ENCODE peak calls at places on chromosomes 16 and 17, in four cellular contexts. S is activated naive CD4-positive, alpha-beta T cell treated with anti-CD3 and anti-CD28 coated beads for 36 hours; X is HT-29; G is activated CD4-positive, alpha-beta T cell treated with anti-CD3 and anti-CD28 coated beads for 24 hours. H is an unnamed sample.

GRCh38 chr17:17495448-17496188 is 577 bp downstream of the RASD1 start:
- DNase-seq in S (peak; percentile 34), G (peak; percentile 19), X (no peak), H (peak; percentile 46)

GRCh38 chr17:7237761-7238417 is 1.4 kb downstream of the PHF23 start:
- DNase-seq in X (peak; percentile 65), S (peak; percentile 81), G (peak; percentile 86), H (peak; percentile 86)

GRCh38 chr17:58591455-58591854 is 77.0 kb upstream of the MTMR4 start:
- DNase-seq in S (no peak), G (no peak), X (no peak), H (no peak)

GRCh38 chr16:67563708-67564468 is 1.6 kb downstream of the CTCF start:
- DNase-seq in X (peak; percentile 71), S (peak; percentile 57), G (no peak), H (peak; percentile 57)

GRCh38 chr16:29314292-29314934 is 92.1 kb downstream of the NPIPB11 start:
- DNase-seq in S (no peak), X (no peak), G (no peak), H (no peak)

GRCh38 chr17:55318081-55318480 is 53.3 kb downstream of the HLF start:
- DNase-seq in G (no peak), X (no peak), S (no peak), H (no peak)

GRCh38 chr16:47634126-47634525 is 173.0 kb downstream of the PHKB start:
- DNase-seq in X (no peak), S (no peak), G (no peak), H (no peak)

GRCh38 chr17:40499551-40500189 is 1.8 kb downstream of the TNS4 start:
- DNase-seq in X (peak; percentile 89), G (no peak), S (no peak), H (no peak)

GRCh38 chr16:23863511-23864422 is 28.0 kb downstream of the PRKCB start:
- DNase-seq in S (peak; percentile 34), G (no peak), X (no peak), H (peak; percentile 44)

GRCh38 chr16:66493490-66494401 is 56.2 kb downstream of the TK2 start:
- DNase-seq in X (no peak), S (no peak), G (no peak), H (peak; percentile 3)

GRCh38 chr17:63774141-63774981 is at the start of gene DDX42:
- DNase-seq in X (peak; percentile 70), S (peak; percentile 94), G (peak; percentile 84), H (peak; percentile 94)

GRCh38 chr16:29994613-29995329 is 646 bp downstream of the HIRIP3 start:
- DNase-seq in S (peak; percentile 77), X (peak; percentile 69), G (peak; percentile 72), H (peak; percentile 82)

GRCh38 chr17:81665205-81666091 is 957 bp downstream of the OXLD1 start:
- DNase-seq in G (peak; percentile 52), S (peak; percentile 69), X (no peak), H (peak; percentile 72)

GRCh38 chr16:75287708-75288107 is 36.3 kb upstream of the BCAR1 start:
- DNase-seq in X (no peak), G (no peak), S (no peak), H (no peak)